ENCODE peak calls at places on chromosomes 1 and 21, in four cellular contexts. L is body of pancreas, N is fibroblast of lung, Q is adrenal gland. C is an unnamed sample. For H3K4me1, the result is how much of the 10 kb centered on the place peaks cover.

GRCh38 chr1:63731117-63732043 is 42.4 kb upstream of the ROR1 start:
- DNase-seq in Q (no peak), L (no peak), N (peak), C (no peak)

GRCh38 chr21:30605968-30606367 is 5.1 kb downstream of the KRTAP22-1 start:
- DNase-seq in Q (no peak), N (no peak), L (no peak), C (no peak)

GRCh38 chr21:32359719-32360260 is 33.0 kb downstream of the URB1 start:
- DNase-seq in N (no peak), L (no peak), Q (no peak), C (no peak)

GRCh38 chr1:55039342-55040082 is at the start of gene PCSK9:
- DNase-seq in Q (no peak), L (peak), N (peak), C (no peak)

GRCh38 chr1:203276916-203277535 is 28.3 kb upstream of the BTG2 start:
- DNase-seq in N (no peak), L (peak), Q (no peak), C (peak)

GRCh38 chr21:42400525-42400924 is 3.2 kb upstream of the UBASH3A start:
- DNase-seq in L (no peak), Q (no peak), N (no peak), C (no peak)

GRCh38 chr1:116115476-116115875 is 4.3 kb downstream of the MAB21L3 start:
- DNase-seq in L (no peak), Q (no peak), N (peak), C (no peak)

GRCh38 chr1:15321601-15322000 is 74.6 kb downstream of the FHAD1 start:
- DNase-seq in Q (no peak), L (no peak), N (no peak), C (no peak)

GRCh38 chr1:111441573-111442192 is 7.4 kb downstream of the WDR77 start:
- DNase-seq in L (no peak), Q (no peak), N (peak), C (no peak)

GRCh38 chr1:39727221-39727931 is 11.3 kb upstream of the PPIE start:
- DNase-seq in Q (no peak), N (no peak), L (no peak), C (no peak)

GRCh38 chr1:162530318-162530984 is 31.1 kb upstream of the UAP1 start:
- DNase-seq in N (no peak), L (no peak), Q (no peak), C (no peak)

GRCh38 chr1:160097911-160098851 is at the start of gene IGSF8:
- DNase-seq in L (peak), N (peak), Q (peak), C (peak)

GRCh38 chr1:118116909-118117308 is 68.1 kb downstream of the SPAG17 start:
- DNase-seq in Q (no peak), L (no peak), N (no peak), C (no peak)

GRCh38 chr1:151553659-151554058 is 13.6 kb downstream of the TUFT1 start:
- DNase-seq in N (peak), Q (no peak), L (no peak), C (no peak)

GRCh38 chr1:154416496-154417337 is 11.6 kb downstream of the IL6R start:
- DNase-seq in N (no peak), Q (no peak), L (no peak), C (no peak)

GRCh38 chr1:36421649-36422048 is 23.9 kb upstream of the LSM10 start:
- DNase-seq in N (no peak), Q (no peak), L (no peak), C (no peak)

GRCh38 chr1:36420836-36421317 is 23.2 kb upstream of the LSM10 start:
- DNase-seq in Q (peak), N (peak), L (peak), C (peak)

GRCh38 chr1:36419158-36419557 is 21.4 kb upstream of the LSM10 start:
- DNase-seq in N (no peak), L (no peak), Q (no peak), C (no peak)

GRCh38 chr1:36420409-36420808 is 22.7 kb upstream of the LSM10 start:
- DNase-seq in N (peak), L (no peak), Q (no peak), C (no peak)

DNA sequence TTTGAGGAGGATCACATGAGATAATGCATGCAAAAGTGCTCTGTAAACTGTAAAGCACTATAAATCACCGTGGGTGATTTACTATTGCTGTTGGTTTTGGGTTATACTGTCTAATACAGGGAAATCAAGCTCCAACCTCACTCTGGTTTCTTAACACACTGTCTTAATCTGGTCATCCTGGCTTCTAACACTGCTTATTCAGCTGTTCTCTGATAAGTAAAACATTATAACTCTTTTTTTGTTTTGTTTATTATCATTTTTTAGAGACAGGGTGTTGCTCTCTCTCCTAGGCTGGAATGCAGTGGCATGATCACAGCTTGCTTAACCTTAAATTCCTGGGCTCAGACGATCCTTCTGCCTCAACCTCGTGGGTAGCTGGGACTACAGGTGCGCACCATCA is 21.9 kb upstream of the LSM10 start:
- DNase-seq in Q (no peak), L (no peak), N (peak), C (no peak)
- H3K4me1 ChIP-seq in Q (under half), L (under half), N (under half), C (under half)

GRCh38 chr21:45297869-45298268 is 10.2 kb upstream of the POFUT2 start:
- DNase-seq in Q (no peak), N (no peak), L (no peak), C (no peak)

GRCh38 chr21:45299864-45300785 is 12.4 kb upstream of the POFUT2 start:
- DNase-seq in Q (no peak), N (peak), L (peak), C (peak)

GRCh38 chr21:45300786-45301520 is 13.3 kb upstream of the POFUT2 start:
- DNase-seq in L (peak), N (no peak), Q (no peak), C (peak)

GRCh38 chr21:45297329-45297728 is 9.6 kb upstream of the POFUT2 start:
- DNase-seq in L (no peak), N (no peak), Q (no peak), C (peak)

DNA sequence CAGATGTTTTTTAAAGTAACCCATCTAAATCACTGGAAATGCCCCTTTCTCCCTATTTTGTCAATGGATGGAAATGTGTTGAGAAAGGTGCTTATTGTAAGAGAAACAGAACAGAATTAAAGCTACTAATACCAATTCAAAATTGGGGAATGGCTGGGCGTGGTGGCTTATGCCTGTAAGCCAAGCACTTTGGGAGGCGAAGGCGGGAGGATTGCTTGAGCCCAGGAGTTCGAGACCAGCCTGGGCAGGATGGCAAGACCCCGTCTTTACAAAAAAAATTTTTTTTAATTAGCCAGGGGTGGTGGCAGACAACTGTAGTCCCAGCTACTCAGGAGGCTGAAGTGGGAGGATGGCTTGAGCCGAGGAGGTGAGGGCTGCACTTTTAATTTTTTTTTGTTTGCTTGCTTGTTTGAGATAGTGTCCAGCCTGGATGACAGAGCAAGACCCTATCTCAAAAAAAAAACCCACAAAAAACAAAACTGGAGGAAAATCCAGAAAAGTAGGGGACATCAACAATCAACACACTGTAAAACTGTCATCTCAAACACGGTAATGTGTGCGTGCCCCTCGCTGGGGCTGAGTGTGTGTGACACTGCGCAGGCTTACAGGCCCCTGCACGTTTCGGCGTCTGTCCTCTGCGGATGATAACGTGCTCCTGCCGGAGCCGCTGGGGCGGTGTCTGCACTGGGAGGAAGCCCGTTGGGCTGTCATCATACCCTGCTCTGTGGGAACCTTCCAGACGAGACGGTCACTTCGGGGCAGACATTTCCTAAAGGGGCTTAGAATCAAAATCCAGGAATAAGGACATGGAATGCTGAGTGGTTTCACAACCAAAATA is 11.6 kb upstream of the POFUT2 start:
- DNase-seq in N (no peak), L (peak), Q (peak), C (peak)
- TF ChIP-seq CTCF in N (no peak), L (no peak), Q (no peak), C (no peak)

GRCh38 chr1:110411173-110411572 is 3.7 kb upstream of the LAMTOR5 start:
- DNase-seq in L (no peak), N (no peak), Q (no peak), C (no peak)

GRCh38 chr1:110407260-110408210 is at the start of gene LAMTOR5:
- DNase-seq in N (peak), L (peak), Q (peak), C (peak)

GRCh38 chr1:110412576-110412975 is 5.1 kb upstream of the LAMTOR5 start:
- DNase-seq in N (peak), L (peak), Q (peak), C (peak)

GRCh38 chr1:110403805-110404204 is 3.7 kb downstream of the LAMTOR5 start:
- DNase-seq in L (no peak), Q (no peak), N (no peak), C (no peak)

GRCh38 chr1:110408488-110408887 is 994 bp upstream of the LAMTOR5 start:
- DNase-seq in Q (no peak), N (no peak), L (no peak), C (no peak)
- H3K4me3 ChIP-seq in Q (no peak), N (no peak), L (no peak), C (peak)

GRCh38 chr1:167673285-167673684 is 43.3 kb downstream of the RCSD1 start:
- DNase-seq in L (no peak), Q (no peak), N (no peak), C (no peak)
- H3K4me1 ChIP-seq in L (under half), Q (under half), N (under half), C (half or more)

GRCh38 chr1:232047473-232047872 is 420.9 kb downstream of the DISC1 start:
- DNase-seq in N (no peak), L (no peak), Q (no peak), C (no peak)
- TF ChIP-seq CTCF in N (no peak), L (no peak), Q (peak), C (peak)

C was measured in left ventricle myocardium inferior.